ENCODE peak calls at places on chromosome X, in five cellular contexts. X, I, W, Z and T are unnamed samples.
A peak's percentile ranks its signal among the peaks of the same experiment; 100 is the strongest.

GRCh38 chrX:47212381-47213293 is 5.8 kb upstream of the CDK16 start:
- DNase-seq in X (no peak), I (no peak), W (no peak), Z (no peak), T (no peak)

GRCh38 chrX:57172544-57172943 is 35.3 kb upstream of the SPIN2A start:
- DNase-seq in X (no peak), I (no peak), W (no peak), Z (no peak), T (no peak)

GRCh38 chrX:24925430-24925829 is 90.3 kb downstream of the ARX start:
- DNase-seq in X (no peak), I (no peak), W (no peak), Z (no peak), T (no peak)

GRCh38 chrX:437636-438390 is 51.1 kb upstream of the PPP2R3B start:
- DNase-seq in X (no peak), I (no peak), W (no peak), Z (no peak), T (no peak)

GRCh38 chrX:150575415-150575814 is 7.0 kb downstream of the MTM1 start:
- DNase-seq in X (no peak), I (no peak), W (no peak), Z (peak; percentile 36), T (no peak)

GRCh38 chrX:136867518-136867917 is 13.0 kb downstream of the RBMX start:
- DNase-seq in X (no peak), I (no peak), W (peak; percentile 8), Z (no peak), T (no peak)

GRCh38 chrX:69093960-69094935 is 71.0 kb downstream of the PJA1 start:
- DNase-seq in X (peak; percentile 55), I (no peak), W (peak; percentile 61), Z (peak; percentile 58), T (peak; percentile 36)

GRCh38 chrX:52271212-52271611 is 86.5 kb downstream of the MAGED4 start:
- DNase-seq in X (peak; percentile 39), I (no peak), W (no peak), Z (peak; percentile 25), T (no peak)

GRCh38 chrX:85620466-85620865 is 241.0 kb upstream of the POF1B start:
- DNase-seq in X (no peak), I (no peak), W (no peak), Z (no peak), T (no peak)

GRCh38 chrX:41382699-41383645 is 49.0 kb downstream of the DDX3X start:
- DNase-seq in X (no peak), I (no peak), W (no peak), Z (peak; percentile 77), T (no peak)

GRCh38 chrX:41388543-41388942 is 54.6 kb downstream of the DDX3X start:
- DNase-seq in X (no peak), I (no peak), W (no peak), Z (no peak), T (peak; percentile 53)

GRCh38 chrX:41389311-41389888 is 55.4 kb downstream of the DDX3X start:
- DNase-seq in X (no peak), I (no peak), W (no peak), Z (peak; percentile 34), T (peak; percentile 81)

GRCh38 chrX:41384041-41384705 is 50.2 kb downstream of the DDX3X start:
- DNase-seq in X (no peak), I (no peak), W (peak; percentile 57), Z (peak; percentile 89), T (no peak)

DNA sequence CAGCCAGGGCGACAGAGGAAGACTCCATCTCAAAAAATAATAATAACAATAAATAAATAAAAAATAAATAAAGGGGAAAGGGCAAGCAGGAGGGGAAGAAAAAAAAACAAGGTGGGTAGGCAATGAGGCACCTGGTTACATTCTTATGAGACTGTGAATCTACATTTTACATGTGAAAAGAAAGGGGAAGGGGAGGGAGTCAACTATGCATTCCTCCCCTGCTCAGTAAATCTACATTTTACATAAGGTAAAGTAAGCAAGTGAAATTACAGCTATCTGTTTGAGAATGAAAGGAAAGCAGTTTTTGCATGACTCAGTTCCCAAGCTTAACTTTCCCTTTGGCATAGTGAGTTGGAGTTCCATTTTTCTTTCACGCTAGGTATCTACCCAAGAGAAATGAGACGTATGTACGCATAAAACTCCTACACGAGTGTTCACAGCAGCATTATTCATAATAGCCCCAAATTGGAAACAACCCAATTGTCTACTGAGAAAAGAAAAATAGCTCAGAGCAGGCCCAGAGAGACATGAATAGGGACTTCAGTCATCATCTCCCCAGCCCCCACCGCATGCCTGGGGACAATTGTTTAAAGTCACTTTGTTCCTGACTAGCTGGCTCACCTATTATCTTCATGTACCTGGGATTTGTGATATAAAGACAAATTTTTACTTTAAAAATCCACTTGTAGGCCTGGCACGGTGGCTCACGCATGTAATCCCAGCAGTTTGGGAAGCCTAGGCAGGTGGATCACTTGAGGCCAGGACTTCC is 52.4 kb downstream of the DDX3X start:
- DNase-seq in X (no peak), I (no peak), W (no peak), Z (no peak), T (no peak)
- TF ChIP-seq ESRRA in X (no peak), I (no peak), W (no peak), Z (no peak), T (no peak)

GRCh38 chrX:72280210-72280882 is 3.3 kb upstream of the RPS4X start:
- DNase-seq in X (no peak), I (no peak), W (peak; percentile 22), Z (no peak), T (no peak)
- TF ChIP-seq ESRRA in X (no peak), I (no peak), W (no peak), Z (no peak), T (no peak)

GRCh38 chrX:142891046-142891445 is 134.7 kb upstream of the SPANXN4 start:
- DNase-seq in X (no peak), I (no peak), W (no peak), Z (no peak), T (no peak)
- TF ChIP-seq ESRRA in X (no peak), I (no peak), W (no peak), Z (no peak), T (no peak)

GRCh38 chrX:13092455-13092941 is 48.1 kb upstream of the FAM9C start:
- DNase-seq in X (no peak), I (peak; percentile 95), W (no peak), Z (no peak), T (no peak)
- TF ChIP-seq ESRRA in X (no peak), I (no peak), W (no peak), Z (no peak), T (no peak)